ENCODE peak calls at places on chromosome 15, in nine cellular contexts. Y is nephron progenitor cell, O is Peyer's patch, H is AG09309, G is cardiac fibroblast, M is HCT116, D is cardiac muscle cell, N is SK-N-SH, R is GM10248. L is an unnamed sample.

GRCh38 chr15:57273366-57273765 is 102.9 kb upstream of the CGNL1 start:
- DNase-seq in M (no peak), H (no peak), O (no peak), R (no peak), D (no peak), Y (no peak), G (no peak), N (no peak), L (no peak)

GRCh38 chr15:79248183-79248582 is 34.3 kb upstream of the ANKRD34C start:
- DNase-seq in M (no peak), N (no peak), H (no peak), Y (no peak), O (no peak), R (no peak), G (no peak), D (no peak), L (no peak)

GRCh38 chr15:44426975-44427755 is at the start of gene CTDSPL2:
- DNase-seq in R (peak), G (peak), Y (peak), O (peak), M (peak), D (peak), N (peak), H (peak), L (peak)

GRCh38 chr15:40467260-40467615 is 3.5 kb upstream of the CHST14 start:
- DNase-seq in G (no peak), D (no peak), Y (no peak), N (no peak), O (no peak), R (no peak), M (no peak), H (no peak), L (no peak)

GRCh38 chr15:84748274-84749110 is at the start of gene ZNF592:
- DNase-seq in R (peak), M (no peak), N (peak), H (no peak), D (peak), G (peak), O (peak), Y (peak), L (peak)

GRCh38 chr15:76335851-76336253 is 721 bp upstream of the ISL2 start:
- DNase-seq in Y (peak), G (peak), O (peak), H (no peak), R (peak), N (peak), M (no peak), D (no peak), L (no peak)

GRCh38 chr15:37701230-37701629 is 233.2 kb upstream of the TMCO5A start:
- DNase-seq in R (no peak), G (no peak), D (no peak), Y (no peak), O (no peak), N (no peak), H (no peak), M (no peak), L (no peak)

GRCh38 chr15:75154461-75155062 is 47.1 kb upstream of the C15orf39 start:
- DNase-seq in O (no peak), Y (no peak), M (no peak), R (no peak), D (no peak), G (no peak), H (no peak), N (no peak), L (no peak)

GRCh38 chr15:38745611-38746010 is 181.0 kb upstream of the RASGRP1 start:
- DNase-seq in R (no peak), M (no peak), H (no peak), N (no peak), Y (no peak), D (no peak), G (no peak), O (no peak), L (no peak)

GRCh38 chr15:39499701-39500100 is 81.2 kb upstream of the THBS1 start:
- DNase-seq in R (no peak), Y (no peak), M (no peak), O (no peak), H (no peak), G (no peak), N (no peak), D (no peak), L (no peak)

GRCh38 chr15:85479071-85479647 is 98.8 kb downstream of the AKAP13 start:
- DNase-seq in Y (no peak), R (no peak), H (peak), N (peak), D (peak), G (peak), O (no peak), M (no peak), L (no peak)

GRCh38 chr15:28963711-28964081 is 77.9 kb downstream of the APBA2 start:
- DNase-seq in Y (no peak), D (no peak), O (no peak), G (no peak), R (no peak), N (no peak), H (no peak), M (no peak), L (no peak)

GRCh38 chr15:59185725-59186124 is 20.9 kb upstream of the LDHAL6B start:
- DNase-seq in O (no peak), D (no peak), R (no peak), H (no peak), G (no peak), Y (no peak), M (no peak), N (no peak), L (no peak)

GRCh38 chr15:39786444-39787056 is 3.9 kb upstream of the FSIP1 start:
- DNase-seq in D (peak), M (peak), R (peak), G (peak), Y (peak), N (peak), O (no peak), H (no peak), L (peak)

GRCh38 chr15:58469432-58470353 is 37.9 kb downstream of the LIPC start:
- DNase-seq in M (peak), O (no peak), G (peak), D (peak), R (no peak), H (peak), N (no peak), Y (no peak), L (peak)

GRCh38 chr15:37094542-37095196 is 5.7 kb downstream of the MEIS2 start:
- DNase-seq in H (no peak), R (no peak), O (no peak), D (no peak), M (no peak), G (peak), Y (no peak), N (no peak), L (no peak)

GRCh38 chr15:63836579-63836978 is 2.8 kb upstream of the HERC1 start:
- DNase-seq in N (no peak), Y (no peak), M (no peak), H (no peak), D (peak), R (no peak), G (peak), O (no peak), L (no peak)

GRCh38 chr15:33211409-33211808 is 16.9 kb upstream of the FMN1 start:
- DNase-seq in D (no peak), Y (no peak), N (peak), H (no peak), R (no peak), M (no peak), G (no peak), O (no peak), L (no peak)

GRCh38 chr15:57604502-57604901 is 12.8 kb downstream of the MYZAP start:
- DNase-seq in D (no peak), G (no peak), Y (no peak), H (no peak), R (no peak), M (no peak), N (no peak), O (no peak), L (no peak)

GRCh38 chr15:101784644-101785043 is 18.7 kb upstream of the OR4F6 start:
- DNase-seq in D (no peak), G (no peak), N (no peak), H (no peak), M (no peak), O (no peak), Y (no peak), R (no peak), L (no peak)

GRCh38 chr15:100761253-100761935 is 118.2 kb upstream of the ALDH1A3 start:
- DNase-seq in R (no peak), N (no peak), M (no peak), D (no peak), Y (no peak), O (no peak), H (no peak), G (no peak), L (no peak)

GRCh38 chr15:62469874-62470688 is 305.0 kb upstream of the C2CD4B start:
- DNase-seq in H (peak), Y (no peak), N (no peak), G (peak), D (peak), O (no peak), M (peak), R (no peak), L (no peak)

GRCh38 chr15:35319354-35319753 is 226.6 kb downstream of the DPH6 start:
- DNase-seq in G (no peak), H (no peak), Y (no peak), N (no peak), O (no peak), D (no peak), R (no peak), M (no peak), L (no peak)

GRCh38 chr15:66288093-66288492 is 5.3 kb upstream of the DIS3L start:
- DNase-seq in Y (no peak), R (no peak), M (no peak), H (no peak), D (no peak), G (no peak), O (no peak), N (no peak), L (no peak)

GRCh38 chr15:68765602-68766368 is 54.9 kb downstream of the ANP32A start:
- DNase-seq in D (no peak), G (no peak), R (no peak), O (no peak), H (no peak), Y (no peak), N (no peak), M (no peak), L (no peak)

GRCh38 chr15:27842526-27842925 is 256.6 kb downstream of the OCA2 start:
- DNase-seq in H (no peak), O (no peak), D (no peak), N (no peak), R (no peak), Y (no peak), G (no peak), M (no peak), L (no peak)

GRCh38 chr15:63915209-63915887 is 81.6 kb upstream of the HERC1 start:
- DNase-seq in M (no peak), R (peak), Y (no peak), H (no peak), N (no peak), O (no peak), D (no peak), G (no peak), L (no peak)

GRCh38 chr15:33067456-33067855 is 127.1 kb downstream of the FMN1 start:
- DNase-seq in Y (no peak), M (no peak), G (no peak), N (no peak), R (no peak), H (peak), O (no peak), D (peak), L (no peak)

GRCh38 chr15:77115179-77115578 is 44.3 kb upstream of the TSPAN3 start:
- DNase-seq in Y (no peak), H (no peak), N (no peak), R (no peak), G (no peak), O (no peak), M (no peak), D (no peak), L (no peak)

GRCh38 chr15:68726246-68726645 is 94.4 kb downstream of the ANP32A start:
- DNase-seq in D (no peak), N (no peak), H (no peak), Y (no peak), M (no peak), O (no peak), R (no peak), G (no peak), L (no peak)

GRCh38 chr15:36905908-36906307 is 194.4 kb downstream of the MEIS2 start:
- DNase-seq in G (peak), Y (peak), O (no peak), M (no peak), R (no peak), N (no peak), H (peak), D (peak), L (no peak)

GRCh38 chr15:77083381-77084160 is 12.7 kb upstream of the TSPAN3 start:
- DNase-seq in R (peak), Y (peak), O (peak), M (no peak), G (peak), D (peak), H (no peak), N (peak), L (peak)

GRCh38 chr15:59448871-59449270 is 10.9 kb downstream of the FAM81A start:
- DNase-seq in O (no peak), N (no peak), G (no peak), M (no peak), H (no peak), D (no peak), R (no peak), Y (no peak), L (no peak)

GRCh38 chr15:96356494-96357455 is 26.3 kb downstream of the NR2F2 start:
- DNase-seq in G (peak), N (peak), H (no peak), Y (peak), D (peak), O (peak), R (peak), M (peak), L (peak)

GRCh38 chr15:80250614-80251504 is 1.2 kb downstream of the CTXND1 start:
- DNase-seq in N (peak), D (no peak), R (no peak), G (no peak), Y (no peak), O (no peak), H (no peak), M (no peak), L (no peak)

GRCh38 chr15:101269479-101270223 is 7.6 kb downstream of the SELENOS start:
- DNase-seq in G (peak), O (no peak), R (no peak), H (no peak), N (no peak), D (peak), Y (no peak), M (no peak), L (no peak)

GRCh38 chr15:93929375-93930094 is 301.8 kb upstream of the MCTP2 start:
- DNase-seq in H (peak), M (no peak), R (no peak), D (peak), Y (no peak), O (no peak), G (peak), N (no peak), L (no peak)

GRCh38 chr15:91961357-91961756 is 107.8 kb downstream of the SLCO3A1 start:
- DNase-seq in N (no peak), O (no peak), D (no peak), G (no peak), Y (no peak), M (no peak), H (no peak), R (no peak), L (no peak)

GRCh38 chr15:91953432-91953831 is 99.9 kb downstream of the SLCO3A1 start:
- DNase-seq in M (no peak), Y (no peak), O (no peak), N (no peak), D (no peak), G (no peak), H (no peak), R (no peak), L (no peak)

GRCh38 chr15:91952216-91952615 is 98.7 kb downstream of the SLCO3A1 start:
- DNase-seq in Y (no peak), R (no peak), D (no peak), G (no peak), N (no peak), O (no peak), M (no peak), H (no peak), L (no peak)

GRCh38 chr15:91954211-91954804 is 100.8 kb downstream of the SLCO3A1 start:
- DNase-seq in N (no peak), D (no peak), R (no peak), Y (no peak), G (no peak), H (no peak), O (no peak), M (no peak), L (no peak)

DNA sequence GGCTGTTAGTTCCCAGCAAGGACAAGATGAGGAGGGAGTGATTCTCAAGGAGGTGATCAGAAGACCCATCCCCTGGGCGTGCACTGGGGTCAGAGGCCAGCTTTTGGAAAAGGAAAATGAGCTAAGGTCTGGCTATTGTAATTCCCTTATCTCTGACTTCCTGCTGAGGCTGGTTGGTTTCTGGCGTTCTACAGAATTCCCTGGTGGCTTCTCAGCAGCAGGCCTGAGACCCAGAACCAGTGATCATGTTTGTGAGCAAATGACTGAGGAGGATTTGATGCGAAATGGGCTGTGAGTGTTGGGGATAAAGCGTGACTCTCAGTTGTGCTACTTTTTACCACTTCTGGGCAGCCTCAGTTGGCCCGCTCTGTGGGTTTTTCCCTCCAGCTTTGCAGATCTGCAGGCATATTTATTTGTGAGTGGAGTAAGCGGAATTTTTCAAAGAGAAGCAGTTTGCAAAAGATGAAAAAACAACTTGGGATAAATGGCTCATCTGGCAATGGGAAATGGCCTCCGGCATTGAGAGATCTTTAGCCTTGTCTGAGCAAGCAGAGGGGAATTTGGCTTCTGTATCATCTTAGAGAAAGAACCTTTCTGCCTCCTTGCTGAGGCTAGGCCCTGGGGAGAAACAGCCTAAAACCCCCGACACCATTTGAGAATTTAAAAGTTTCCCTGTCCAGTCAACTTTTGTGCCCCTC is 102.7 kb downstream of the SLCO3A1 start:
- DNase-seq in G (peak), O (no peak), H (no peak), Y (no peak), M (no peak), N (peak), R (no peak), D (peak), L (no peak)
- TF ChIP-seq CTCF in G (no peak), O (no peak), H (no peak), Y (no peak), M (no peak), N (no peak), R (no peak), D (no peak), L (no peak)

DNA sequence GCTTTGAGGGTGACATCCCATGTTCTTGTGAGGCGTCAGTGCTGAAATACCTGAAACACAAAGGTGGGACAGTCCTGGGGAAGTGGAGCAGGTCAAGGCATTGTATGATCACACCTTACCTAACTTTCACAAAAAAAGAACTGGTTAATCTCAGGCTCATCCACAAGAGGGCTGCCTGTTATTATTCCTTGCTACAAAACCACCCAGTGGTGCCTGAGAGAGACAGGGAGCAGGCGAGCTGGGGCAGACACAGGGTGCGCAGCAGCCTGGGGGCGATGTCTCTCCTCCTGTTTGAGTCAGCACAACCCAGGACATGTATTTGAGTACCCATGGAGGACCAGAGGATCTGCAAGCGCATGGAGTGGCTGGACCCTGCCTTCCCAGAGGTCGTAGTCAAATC is 316.8 kb upstream of the ATP10A start:
- DNase-seq in O (no peak), N (peak), M (no peak), G (no peak), R (no peak), D (no peak), H (no peak), Y (peak), L (no peak)
- TF ChIP-seq CTCF in O (no peak), N (no peak), M (no peak), G (no peak), R (no peak), D (no peak), H (no peak), Y (peak), L (no peak)

GRCh38 chr15:49620174-49620573 is 444 bp downstream of the FAM227B start:
- DNase-seq in N (no peak), O (no peak), M (no peak), R (no peak), Y (no peak), D (peak), G (peak), H (no peak), L (no peak)
- TF ChIP-seq CTCF in N (no peak), O (no peak), M (no peak), R (no peak), Y (no peak), D (no peak), G (peak), H (no peak), L (no peak)

GRCh38 chr15:89477411-89478242 is 18.8 kb downstream of the RHCG start:
- DNase-seq in D (no peak), H (no peak), M (no peak), G (no peak), N (no peak), R (no peak), O (no peak), Y (no peak), L (no peak)
- TF ChIP-seq CTCF in D (no peak), H (no peak), M (no peak), G (no peak), N (no peak), R (no peak), O (no peak), Y (no peak), L (no peak)

DNA sequence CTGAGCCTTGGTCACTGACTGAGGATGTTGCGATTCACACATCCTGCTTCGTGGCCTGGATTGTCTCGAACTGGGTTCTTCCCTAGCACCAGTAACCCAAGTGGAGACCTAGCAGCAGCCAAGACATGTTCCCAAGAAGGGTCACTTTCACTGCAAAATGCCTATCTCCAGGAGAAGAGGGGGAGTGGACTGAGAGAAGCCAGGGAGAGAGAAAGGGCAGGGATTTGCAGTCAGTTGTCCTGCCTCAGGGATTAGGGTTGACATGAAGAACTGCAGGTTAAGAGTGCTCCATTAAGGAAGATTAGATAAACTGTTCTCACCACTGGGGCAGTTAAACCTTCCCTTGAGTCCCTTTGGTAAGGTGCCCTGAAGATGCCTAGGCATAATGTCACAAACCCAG is 5.7 kb upstream of the CD276 start:
- DNase-seq in R (no peak), M (no peak), N (no peak), G (no peak), D (no peak), H (no peak), Y (no peak), O (no peak), L (no peak)
- TF ChIP-seq CTCF in R (no peak), M (no peak), N (no peak), G (no peak), D (no peak), H (no peak), Y (no peak), O (no peak), L (no peak)

GRCh38 chr15:55827204-55827603 is 84.3 kb upstream of the PRTG start:
- DNase-seq in M (no peak), R (no peak), N (no peak), G (no peak), Y (no peak), H (no peak), D (no peak), O (no peak), L (peak)
- TF ChIP-seq CTCF in M (no peak), R (no peak), N (peak), G (no peak), Y (no peak), H (no peak), D (no peak), O (no peak), L (no peak)

L was measured in activated CD8-positive, alpha-beta T cell treated with anti-CD3 and anti-CD28 coated beads for 36 hours.